ENCODE peak calls at places on chromosomes 2 and 18, in ten cellular contexts. G, U, W, Y, L, C, S, I, V and O are unnamed samples.

GRCh38 chr2:203798296-203799157 is 69.0 kb upstream of the CTLA4 start:
- DNase-seq in L (no peak), I (no peak), U (no peak), Y (no peak), C (no peak), W (no peak), V (no peak), G (no peak), S (no peak), O (no peak)

GRCh38 chr2:102063948-102064678 is 72.4 kb downstream of the IL1R2 start:
- DNase-seq in S (peak), W (peak), Y (no peak), L (peak), G (no peak), V (no peak), U (no peak), I (peak), C (peak), O (no peak)

GRCh38 chr2:232013701-232014353 is 52.3 kb downstream of the DIS3L2 start:
- DNase-seq in C (no peak), S (peak), W (no peak), I (no peak), U (peak), G (no peak), Y (peak), L (peak), V (no peak), O (no peak)

GRCh38 chr2:17757321-17757720 is 3.4 kb downstream of the GEN1 start:
- DNase-seq in Y (no peak), S (peak), W (no peak), G (no peak), C (no peak), I (no peak), L (peak), U (no peak), V (no peak), O (no peak)

GRCh38 chr18:78939105-78939504 is 40.5 kb upstream of the SALL3 start:
- DNase-seq in U (no peak), I (no peak), G (no peak), L (no peak), W (no peak), V (no peak), S (no peak), C (no peak), Y (no peak), O (no peak)

GRCh38 chr2:174603280-174603679 is 5.7 kb upstream of the WIPF1 start:
- DNase-seq in I (no peak), L (peak), G (no peak), S (peak), W (peak), C (peak), Y (peak), V (peak), U (no peak), O (no peak)

GRCh38 chr2:42593282-42593681 is 24.9 kb downstream of the MTA3 start:
- DNase-seq in W (no peak), S (no peak), Y (no peak), L (no peak), V (no peak), U (no peak), I (no peak), C (no peak), G (no peak), O (no peak)

GRCh38 chr2:202054716-202055115 is 18.3 kb upstream of the KIAA2012 start:
- DNase-seq in V (no peak), Y (no peak), U (no peak), I (no peak), S (no peak), G (no peak), L (no peak), W (no peak), C (no peak), O (no peak)

GRCh38 chr18:31491586-31491985 is 6.4 kb upstream of the DSG2 start:
- DNase-seq in S (no peak), W (no peak), L (no peak), U (no peak), G (no peak), C (no peak), V (no peak), I (no peak), Y (no peak), O (no peak)

GRCh38 chr2:172806426-172807008 is 70.9 kb downstream of the RAPGEF4 start:
- DNase-seq in Y (peak), L (peak), I (peak), S (peak), G (no peak), U (peak), V (no peak), C (peak), W (no peak), O (no peak)

GRCh38 chr2:28108143-28108542 is 217.6 kb downstream of the BABAM2 start:
- DNase-seq in G (no peak), C (no peak), Y (no peak), W (no peak), V (no peak), U (no peak), L (peak), I (no peak), S (peak), O (no peak)

GRCh38 chr18:33605250-33605649 is 27.2 kb downstream of the ASXL3 start:
- DNase-seq in U (no peak), S (no peak), L (peak), W (no peak), Y (no peak), C (no peak), I (no peak), V (no peak), G (no peak), O (no peak)

GRCh38 chr2:69546646-69547045 is 96.9 kb downstream of the AAK1 start:
- DNase-seq in U (no peak), C (no peak), L (no peak), G (no peak), Y (no peak), S (no peak), W (no peak), I (no peak), V (no peak), O (no peak)

GRCh38 chr2:33441235-33441810 is 35.1 kb upstream of the RASGRP3 start:
- DNase-seq in S (peak), W (no peak), G (no peak), Y (peak), L (peak), C (peak), U (peak), V (peak), I (peak), O (peak)

GRCh38 chr2:63078852-63079606 is 28.4 kb downstream of the OTX1 start:
- DNase-seq in C (peak), Y (no peak), V (peak), U (peak), W (no peak), I (no peak), G (no peak), S (peak), L (no peak), O (no peak)

GRCh38 chr2:45782968-45783367 is 131.5 kb downstream of the PRKCE start:
- DNase-seq in V (no peak), L (no peak), U (no peak), Y (no peak), G (no peak), W (no peak), C (no peak), I (no peak), S (no peak), O (no peak)

GRCh38 chr2:147320148-147320547 is 524.7 kb upstream of the ACVR2A start:
- DNase-seq in U (no peak), Y (no peak), W (no peak), C (no peak), L (no peak), S (no peak), V (no peak), G (no peak), I (no peak), O (no peak)

GRCh38 chr2:176110975-176111663 is 4.0 kb downstream of the HOXD11 start:
- DNase-seq in C (no peak), Y (peak), G (no peak), V (peak), I (peak), W (no peak), S (peak), L (peak), U (no peak), O (no peak)

GRCh38 chr2:179562330-179562885 is 297.8 kb upstream of the SESTD1 start:
- DNase-seq in U (no peak), L (no peak), S (no peak), C (no peak), V (no peak), I (peak), W (no peak), Y (peak), G (no peak), O (no peak)